ENCODE peak calls at places on chromosome 18, in ten cellular contexts. T is astrocyte of the spinal cord; R is mammary epithelial cell; D is CD8-positive, alpha-beta T cell; Z is heart right ventricle; I is dorsolateral prefrontal cortex; V is HFFc6; U is DND-41; A is choroid plexus epithelial cell; J is mucosa of descending colon. P is an unnamed sample.
A peak's percentile ranks its signal among the peaks of the same experiment; 100 is the strongest.

GRCh38 chr18:55510809-55511208 is 77.2 kb downstream of the TCF4 start:
- DNase-seq in R (no peak), V (peak; percentile 43), D (no peak), I (no peak), J (peak; percentile 9), A (peak; percentile 80), Z (no peak), T (peak; percentile 87), U (no peak), P (no peak)

GRCh38 chr18:11587846-11588245 is 21.6 kb upstream of the SLC35G4 start:
- DNase-seq in R (no peak), T (no peak), I (no peak), D (no peak), A (no peak), U (peak; percentile 60), J (no peak), V (no peak), Z (no peak), P (no peak)

GRCh38 chr18:57715671-57716070 is 87.4 kb downstream of the ATP8B1 start:
- DNase-seq in U (no peak), R (peak; percentile 63), D (no peak), Z (no peak), A (no peak), I (no peak), V (no peak), T (no peak), J (no peak), P (no peak)

GRCh38 chr18:6956495-6956894 is 161.1 kb downstream of the LAMA1 start:
- DNase-seq in Z (no peak), A (no peak), D (no peak), V (no peak), J (no peak), U (no peak), T (no peak), I (no peak), R (no peak), P (no peak)

GRCh38 chr18:27785815-27786537 is 391.0 kb downstream of the CDH2 start:
- DNase-seq in V (no peak), U (no peak), A (no peak), J (no peak), T (no peak), R (no peak), Z (no peak), D (no peak), I (no peak), P (no peak)

GRCh38 chr18:13232060-13232917 is 13.7 kb downstream of the LDLRAD4 start:
- DNase-seq in V (no peak), T (no peak), J (no peak), I (peak; percentile 72), Z (peak; percentile 55), U (no peak), R (no peak), D (no peak), A (no peak), P (no peak)

GRCh38 chr18:74493689-74494088 is 2.5 kb upstream of the CNDP2 start:
- DNase-seq in T (peak; percentile 61), J (peak; percentile 72), U (peak; percentile 45), D (peak; percentile 39), R (peak; percentile 59), A (peak; percentile 87), V (peak; percentile 47), Z (no peak), I (no peak), P (peak; percentile 63)

GRCh38 chr18:73331212-73331772 is 463.5 kb upstream of the NETO1 start:
- DNase-seq in Z (no peak), I (no peak), D (no peak), V (no peak), A (no peak), U (no peak), R (no peak), T (no peak), J (no peak), P (no peak)

GRCh38 chr18:58721586-58722160 is 50.4 kb downstream of the MALT1 start:
- DNase-seq in A (no peak), D (no peak), V (no peak), I (no peak), J (no peak), R (no peak), U (no peak), Z (peak; percentile 62), T (no peak), P (no peak)

GRCh38 chr18:3595282-3596273 is 145.6 kb downstream of the TGIF1 start:
- DNase-seq in Z (no peak), T (peak; percentile 95), J (peak; percentile 58), D (no peak), I (no peak), U (no peak), R (peak; percentile 95), V (peak; percentile 87), A (peak; percentile 95), P (peak; percentile 64)

GRCh38 chr18:34223164-34223892 is 1.4 kb downstream of the NOL4 start:
- DNase-seq in R (peak; percentile 6), V (no peak), Z (no peak), A (no peak), I (peak; percentile 19), U (no peak), D (no peak), T (peak; percentile 9), J (peak; percentile 16), P (no peak)

DNA sequence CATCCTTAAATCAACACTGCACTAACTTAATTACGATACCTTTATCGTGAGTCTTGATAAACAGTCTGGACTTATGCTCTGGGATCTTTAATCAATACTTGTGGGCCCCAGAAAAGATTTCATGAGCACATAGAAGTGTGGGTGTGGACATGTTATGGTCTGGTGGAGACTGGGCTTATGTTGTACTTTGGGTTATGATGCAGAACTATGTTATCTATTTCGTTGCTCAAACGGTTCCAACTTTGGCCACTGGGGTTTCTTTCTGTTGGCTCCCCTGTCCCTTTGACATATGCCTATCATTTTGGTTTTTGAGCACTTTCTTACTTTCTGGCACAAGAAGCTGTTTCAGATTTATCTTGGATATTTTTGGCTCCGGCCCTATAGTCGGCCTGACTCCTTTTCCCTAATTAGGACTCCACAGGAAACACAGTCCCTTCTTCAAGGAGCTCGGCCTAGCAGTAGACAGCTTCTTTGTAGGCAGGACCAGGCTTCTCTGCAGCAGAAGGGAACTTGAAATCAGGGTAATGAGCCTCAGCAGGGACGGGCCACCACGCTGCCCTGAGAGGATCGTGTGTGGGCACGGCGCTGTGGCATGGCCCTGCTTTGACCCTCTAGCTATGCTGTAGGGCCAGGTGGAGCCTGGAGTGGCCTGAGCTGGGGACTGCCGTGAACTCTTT is 54.6 kb upstream of the TXNDC2 start:
- DNase-seq in T (no peak), Z (no peak), U (no peak), A (no peak), J (no peak), V (no peak), R (no peak), D (no peak), I (no peak), P (no peak)
- TF ChIP-seq CTCF in T (no peak), Z (peak; percentile 7), U (no peak), A (peak; percentile 40), J (no peak), V (peak; percentile 45), R (no peak), D (no peak), I (no peak), P (peak; percentile 31)

GRCh38 chr18:41532344-41533086 is 422.5 kb upstream of the PIK3C3 start:
- DNase-seq in I (no peak), A (peak; percentile 33), V (no peak), J (no peak), R (no peak), U (no peak), D (no peak), Z (no peak), T (peak; percentile 1), P (no peak)
- TF ChIP-seq CTCF in I (no peak), A (peak; percentile 49), V (peak; percentile 29), J (no peak), R (peak; percentile 2), U (no peak), D (no peak), Z (no peak), T (peak; percentile 15), P (no peak)

DNA sequence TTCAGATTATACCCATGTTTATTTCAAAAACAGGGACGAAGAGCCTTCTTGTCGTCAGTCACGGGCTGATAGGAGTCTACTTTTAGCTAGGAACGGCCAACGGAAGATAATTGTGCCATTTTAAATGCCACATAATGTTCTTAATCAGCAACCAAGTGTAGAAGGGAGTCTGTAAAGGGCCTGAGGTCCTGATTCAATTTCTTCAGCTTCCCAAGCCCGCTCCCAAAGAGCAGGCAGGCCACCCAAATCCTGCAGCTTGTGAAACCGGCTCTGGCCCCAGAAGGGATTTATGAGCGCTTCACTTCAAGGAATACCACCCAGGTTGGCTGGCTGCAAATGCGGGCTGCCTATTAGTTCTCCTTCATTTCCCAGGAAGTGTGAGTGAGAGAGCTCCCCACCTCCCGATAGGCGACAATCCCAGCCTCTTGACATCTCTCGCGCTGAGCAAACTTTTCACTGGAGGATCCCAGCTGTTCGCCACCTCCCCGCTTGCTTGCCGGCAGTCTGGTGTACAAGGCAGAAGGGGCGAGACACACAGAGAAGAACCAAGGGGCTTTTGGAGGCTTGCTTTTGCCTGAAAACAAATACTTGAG is 272.9 kb downstream of the CDH20 start:
- DNase-seq in R (peak; percentile 45), I (no peak), A (peak; percentile 57), V (peak; percentile 51), J (peak; percentile 13), D (no peak), T (peak; percentile 51), Z (peak; percentile 37), U (no peak), P (no peak)
- TF ChIP-seq CTCF in R (no peak), I (no peak), A (no peak), V (no peak), J (no peak), D (no peak), T (no peak), Z (no peak), U (no peak), P (no peak)

GRCh38 chr18:9734189-9734588 is 26.1 kb downstream of the RAB31 start:
- DNase-seq in U (no peak), R (no peak), Z (no peak), V (no peak), T (no peak), A (no peak), I (no peak), J (peak; percentile 53), D (no peak), P (no peak)

GRCh38 chr18:9731380-9731779 is 23.3 kb downstream of the RAB31 start:
- DNase-seq in V (peak; percentile 88), R (peak; percentile 88), D (no peak), Z (no peak), U (no peak), J (no peak), I (no peak), A (peak; percentile 80), T (peak; percentile 71), P (no peak)

GRCh38 chr18:9735238-9735637 is 27.1 kb downstream of the RAB31 start:
- DNase-seq in V (no peak), I (no peak), R (no peak), T (no peak), U (peak; percentile 56), A (no peak), J (no peak), D (no peak), Z (no peak), P (no peak)

GRCh38 chr18:9730786-9731185 is 22.7 kb downstream of the RAB31 start:
- DNase-seq in R (no peak), V (no peak), A (no peak), D (no peak), U (no peak), I (no peak), J (no peak), Z (no peak), T (no peak), P (no peak)

DNA sequence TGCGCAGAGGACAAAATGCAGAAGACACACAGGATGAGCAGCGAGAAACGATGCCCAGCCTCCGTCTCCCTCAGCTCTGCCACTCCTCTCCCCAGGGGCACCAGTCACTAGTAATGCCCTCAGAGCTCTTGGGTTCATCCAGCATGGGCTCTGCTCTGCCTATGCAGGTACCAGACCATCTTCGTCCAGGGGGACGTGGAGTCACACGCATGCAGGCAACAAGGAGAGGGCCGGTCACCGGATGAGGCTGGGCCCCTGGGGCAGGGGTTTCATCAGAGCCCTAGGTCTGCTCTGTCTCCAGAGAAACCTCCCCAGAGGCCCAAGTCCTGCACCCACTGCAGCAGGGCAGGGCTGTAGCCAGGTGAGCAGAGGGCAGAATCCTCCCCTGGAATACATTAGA is 23.9 kb downstream of the RAB31 start:
- DNase-seq in J (no peak), Z (no peak), D (no peak), R (no peak), I (no peak), T (no peak), U (no peak), V (no peak), A (no peak), P (no peak)
- TF ChIP-seq CTCF in J (no peak), Z (no peak), D (no peak), R (no peak), I (no peak), T (no peak), U (no peak), V (no peak), A (no peak), P (no peak)